ENCODE peak calls at places on chromosomes 4 and X, in five cellular contexts. G is Peyer's patch, E is suprapubic skin, N is IMR-90, S is sigmoid colon. M is an unnamed sample.

GRCh38 chr4:82777857-82778525 is 20.6 kb downstream of the SCD5 start:
- DNase-seq in G (no peak), E (no peak), N (no peak), S (no peak), M (no peak)

GRCh38 chr4:110091426-110091825 is 107.0 kb downstream of the ELOVL6 start:
- DNase-seq in G (no peak), E (no peak), N (peak), S (no peak), M (no peak)

GRCh38 chrX:45748443-45748842 is 547.8 kb upstream of the DIPK2B start:
- DNase-seq in G (no peak), E (no peak), N (no peak), S (no peak), M (no peak)

GRCh38 chr4:133775469-133775868 is 426.1 kb downstream of the PABPC4L start:
- DNase-seq in G (no peak), E (no peak), N (no peak), S (no peak), M (no peak)

GRCh38 chr4:100299019-100299418 is 108.8 kb upstream of the DDIT4L start:
- DNase-seq in G (no peak), E (no peak), N (peak), S (no peak), M (no peak)

GRCh38 chr4:39233114-39233513 is 50.8 kb downstream of the WDR19 start:
- DNase-seq in G (no peak), E (no peak), N (no peak), S (no peak), M (no peak)

GRCh38 chrX:143500751-143501150 is 16.5 kb downstream of the SPANXN3 start:
- DNase-seq in G (no peak), E (no peak), N (no peak), S (no peak), M (no peak)

GRCh38 chr4:3256230-3257124 is 7.5 kb downstream of the MSANTD1 start:
- DNase-seq in G (peak), E (peak), N (no peak), S (peak), M (no peak)

GRCh38 chrX:45352588-45352987 is 151.9 kb upstream of the DIPK2B start:
- DNase-seq in G (no peak), E (no peak), N (no peak), S (no peak), M (no peak)

GRCh38 chr4:132893787-132894186 is 255.3 kb upstream of the PCDH10 start:
- DNase-seq in G (no peak), E (no peak), N (no peak), S (no peak), M (no peak)

GRCh38 chrX:123803331-123803983 is 56.4 kb upstream of the XIAP start:
- DNase-seq in G (peak), E (no peak), N (peak), S (no peak), M (no peak)
- TF ChIP-seq POLR2A in G (no peak), E (no peak), N (no peak), S (no peak), M (no peak)

DNA sequence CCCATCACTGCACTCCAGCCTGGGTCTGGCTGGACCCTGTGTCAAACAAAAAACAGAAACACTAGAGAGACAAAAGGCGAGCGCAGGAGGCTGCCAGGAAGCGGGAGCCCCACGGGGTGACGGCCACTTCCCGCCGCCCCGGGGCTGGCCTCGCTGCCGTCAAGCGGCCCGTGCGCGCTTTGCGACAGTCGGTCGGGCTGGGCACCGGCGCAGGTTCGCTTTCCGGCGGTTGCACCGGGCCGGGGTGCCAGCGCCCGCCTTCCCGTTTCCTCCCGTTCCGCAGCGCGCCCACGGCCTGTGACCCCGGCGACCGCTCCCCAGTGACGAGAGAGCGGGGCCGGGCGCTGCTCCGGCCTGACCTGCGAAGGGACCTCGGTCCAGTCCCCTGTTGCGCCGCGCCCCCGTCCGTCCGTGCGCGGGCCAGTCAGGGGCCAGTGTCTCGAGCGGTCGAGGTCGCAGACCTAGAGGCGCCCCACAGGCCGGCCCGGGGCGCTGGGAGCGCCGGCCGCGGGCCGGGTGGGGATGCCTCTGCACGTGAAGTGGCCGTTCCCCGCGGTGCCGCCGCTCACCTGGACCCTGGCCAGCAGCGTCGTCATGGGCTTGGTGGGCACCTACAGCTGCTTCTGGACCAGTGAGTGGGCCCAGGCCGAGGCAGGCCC is at the start of gene TAFAZZIN:
- DNase-seq in G (peak), E (peak), N (peak), S (peak), M (peak)
- TF ChIP-seq POLR2A in G (peak), E (peak), N (no peak), S (peak), M (peak)

DNA sequence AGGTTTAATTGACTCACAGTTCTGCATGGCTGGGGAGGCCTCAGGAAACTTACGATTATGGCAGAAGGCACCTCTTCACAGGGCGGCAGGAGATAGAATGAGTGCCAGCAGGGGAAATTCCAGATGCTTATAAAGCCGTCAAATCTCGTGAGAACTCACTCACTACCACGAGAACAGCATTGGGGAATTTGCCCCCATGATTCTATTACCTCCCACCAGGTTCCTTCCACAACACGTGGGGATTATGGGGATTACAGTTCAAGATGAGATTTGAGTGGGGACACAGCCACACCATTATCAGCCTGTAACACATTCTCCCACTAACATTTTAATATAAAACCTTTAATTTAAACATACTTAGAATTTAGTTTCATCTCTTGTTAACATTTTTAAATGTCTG is 144.7 kb upstream of the SMIM10 start:
- DNase-seq in G (no peak), E (no peak), N (no peak), S (no peak), M (no peak)
- TF ChIP-seq POLR2A in G (no peak), E (no peak), N (no peak), S (no peak), M (no peak)

GRCh38 chr4:10075953-10076391 is 40.6 kb downstream of the WDR1 start:
- DNase-seq in G (peak), E (no peak), N (no peak), S (peak), M (peak)

GRCh38 chr4:10079256-10079655 is 37.3 kb downstream of the WDR1 start:
- DNase-seq in G (peak), E (peak), N (no peak), S (peak), M (peak)

GRCh38 chr4:10078481-10079233 is 37.9 kb downstream of the WDR1 start:
- DNase-seq in G (peak), E (no peak), N (no peak), S (peak), M (peak)

GRCh38 chr4:10077101-10077491 is 39.5 kb downstream of the WDR1 start:
- DNase-seq in G (peak), E (no peak), N (no peak), S (peak), M (no peak)

GRCh38 chr4:10077492-10078335 is 38.9 kb downstream of the WDR1 start:
- DNase-seq in G (peak), E (no peak), N (no peak), S (peak), M (no peak)
- TF ChIP-seq POLR2A in G (no peak), E (no peak), N (no peak), S (no peak), M (no peak)

GRCh38 chr4:158809611-158810486 is 41.0 kb downstream of the FNIP2 start:
- DNase-seq in G (no peak), E (no peak), N (peak), S (no peak), M (no peak)
- TF ChIP-seq POLR2A in G (no peak), E (no peak), N (no peak), S (no peak), M (peak)

GRCh38 chr4:120921456-120922389 is 803 bp downstream of the PRDM5 start:
- DNase-seq in G (peak), E (peak), N (peak), S (peak), M (peak)
- TF ChIP-seq POLR2A in G (peak), E (peak), N (peak), S (no peak), M (no peak)

DNA sequence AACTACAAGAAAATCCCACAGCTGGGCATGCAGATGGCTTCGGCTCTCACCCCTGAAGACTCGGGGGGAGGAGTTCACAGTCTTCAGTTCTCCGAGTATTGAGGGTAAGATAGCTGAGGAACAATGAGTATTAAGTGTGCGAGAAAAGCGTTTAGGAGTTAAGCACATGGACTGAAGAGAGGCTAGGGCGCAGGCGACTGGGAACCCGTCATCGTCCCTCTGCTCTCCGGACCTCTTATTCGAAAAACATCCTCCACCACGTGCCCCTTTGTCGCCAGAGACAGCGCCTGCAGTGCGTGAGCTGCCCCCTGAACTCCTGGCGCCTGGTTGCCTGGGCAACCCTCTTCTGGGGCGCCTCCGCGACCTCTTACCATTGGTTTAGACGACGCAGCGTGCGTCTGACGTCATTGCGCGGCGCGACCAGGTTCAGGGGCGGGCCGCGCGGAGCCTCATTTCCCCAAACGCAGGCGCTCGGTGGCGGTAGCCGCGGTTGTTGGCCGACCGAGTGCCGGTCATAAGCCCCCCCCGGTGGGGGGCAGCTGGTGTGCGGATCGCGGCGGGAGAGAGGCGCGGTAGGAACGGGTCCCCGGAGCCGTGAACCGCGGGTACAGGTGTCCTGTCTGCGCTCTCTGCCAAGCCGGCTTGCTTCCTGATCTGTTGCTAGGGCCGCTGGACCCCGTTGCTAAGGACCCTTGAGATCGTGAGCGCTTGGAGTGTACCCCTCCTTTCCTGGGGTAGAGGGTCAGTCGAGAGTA is at the start of gene PACRGL:
- DNase-seq in G (peak), E (peak), N (peak), S (peak), M (peak)
- TF ChIP-seq POLR2A in G (no peak), E (peak), N (peak), S (peak), M (peak)

GRCh38 chr4:88418411-88418810 is 38.5 kb upstream of the HERC5 start:
- DNase-seq in G (no peak), E (no peak), N (no peak), S (no peak), M (no peak)
- TF ChIP-seq POLR2A in G (no peak), E (no peak), N (no peak), S (no peak), M (no peak)

GRCh38 chrX:153971124-153971631 is 440 bp downstream of the HCFC1 start:
- DNase-seq in G (peak), E (peak), N (peak), S (peak), M (peak)
- TF ChIP-seq POLR2A in G (peak), E (peak), N (peak), S (peak), M (peak)

DNA sequence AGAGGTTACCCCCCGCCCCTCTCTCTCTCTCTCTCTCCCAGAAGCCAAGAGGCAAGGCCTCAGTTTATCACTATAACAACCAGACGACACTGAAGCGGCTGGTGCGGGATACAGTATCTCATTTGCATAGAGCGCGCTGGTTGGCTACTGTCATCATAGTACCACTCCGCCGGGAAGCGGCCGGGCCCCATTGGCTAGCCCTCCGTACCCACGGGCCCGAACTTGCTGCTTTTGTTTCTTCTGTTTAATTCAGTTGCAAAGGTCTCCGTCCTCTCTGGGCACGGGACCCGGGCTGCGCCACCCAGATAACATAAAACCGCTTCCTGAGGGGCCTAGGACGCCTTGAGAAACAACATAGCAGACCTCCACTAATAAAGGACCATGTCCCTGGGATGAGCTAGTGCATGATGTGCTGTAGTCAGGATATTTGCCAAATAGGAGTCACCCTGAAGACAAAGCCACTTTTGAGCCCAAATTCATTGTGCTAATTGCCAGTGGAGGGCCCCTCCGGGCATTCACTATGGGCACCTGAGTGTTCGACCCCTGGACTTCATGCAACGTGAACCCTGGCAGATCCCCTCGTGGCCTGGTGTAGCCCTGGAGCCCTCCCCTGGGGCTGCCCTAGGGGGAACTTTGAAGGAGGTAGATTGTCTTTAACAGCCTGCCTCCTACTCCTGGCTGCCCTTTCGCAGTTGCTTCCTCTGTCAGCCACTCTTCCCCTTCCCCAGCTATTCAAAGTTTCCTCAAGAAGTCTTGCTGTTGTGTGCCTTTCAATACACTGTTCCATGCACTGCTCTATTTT is at the start of gene PCYT1B:
- DNase-seq in G (peak), E (peak), N (peak), S (peak), M (peak)
- TF ChIP-seq POLR2A in G (no peak), E (no peak), N (no peak), S (no peak), M (no peak)

M was measured in right lobe of liver.